ENCODE peak calls at places on chromosome 5, in seven cellular contexts. R, O, X, M, J, F and G are unnamed samples.

GRCh38 chr5:36667826-36668225 is 61.4 kb downstream of the SLC1A3 start:
- ATAC-seq in R (no peak), O (no peak), X (no peak), M (no peak), J (no peak), F (no peak), G (no peak)

GRCh38 chr5:38208782-38209378 is 49.5 kb upstream of the EGFLAM start:
- ATAC-seq in R (peak; percentile 78), O (peak; percentile 81), X (peak; percentile 64), M (no peak), J (peak; percentile 82), F (peak; percentile 65), G (no peak)

GRCh38 chr5:178058321-178059012 is 54.9 kb upstream of the N4BP3 start:
- ATAC-seq in R (no peak), O (no peak), X (peak; percentile 76), M (no peak), J (no peak), F (no peak), G (no peak)

GRCh38 chr5:181281077-181281983 is 20.4 kb upstream of the TRIM52 start:
- ATAC-seq in R (no peak), O (no peak), X (no peak), M (no peak), J (peak; percentile 76), F (no peak), G (no peak)

GRCh38 chr5:88833371-88834107 is 49.4 kb downstream of the MEF2C start:
- ATAC-seq in R (no peak), O (no peak), X (peak; percentile 83), M (peak; percentile 84), J (no peak), F (peak; percentile 71), G (peak; percentile 73)

GRCh38 chr5:177444106-177445051 is 2.2 kb upstream of the PRR7 start:
- ATAC-seq in R (no peak), O (no peak), X (no peak), M (no peak), J (no peak), F (no peak), G (no peak)

GRCh38 chr5:35484241-35484640 is 133.4 kb upstream of the SPEF2 start:
- ATAC-seq in R (no peak), O (no peak), X (peak; percentile 21), M (no peak), J (peak; percentile 77), F (peak; percentile 20), G (no peak)

GRCh38 chr5:51028394-51028793 is 354.9 kb upstream of the ISL1 start:
- ATAC-seq in R (no peak), O (no peak), X (no peak), M (no peak), J (no peak), F (no peak), G (no peak)

GRCh38 chr5:154243736-154244135 is 53.2 kb downstream of the GALNT10 start:
- ATAC-seq in R (no peak), O (no peak), X (peak; percentile 53), M (no peak), J (no peak), F (no peak), G (peak; percentile 31)

GRCh38 chr5:160315968-160316367 is 3.6 kb upstream of the CCNJL start:
- ATAC-seq in R (peak; percentile 79), O (peak; percentile 85), X (peak; percentile 56), M (no peak), J (peak; percentile 74), F (peak; percentile 88), G (no peak)

GRCh38 chr5:10726179-10726912 is 34.7 kb downstream of the DAP start:
- ATAC-seq in R (no peak), O (peak; percentile 14), X (peak; percentile 14), M (no peak), J (no peak), F (no peak), G (no peak)

GRCh38 chr5:154782326-154782725 is 27.1 kb downstream of the LARP1 start:
- ATAC-seq in R (no peak), O (no peak), X (peak; percentile 12), M (peak; percentile 67), J (peak; percentile 28), F (peak; percentile 48), G (no peak)

GRCh38 chr5:111584651-111585050 is 72.3 kb upstream of the STARD4 start:
- ATAC-seq in R (no peak), O (no peak), X (peak; percentile 65), M (peak; percentile 57), J (no peak), F (peak; percentile 50), G (no peak)

GRCh38 chr5:131999991-132000490 is 11.4 kb downstream of the ACSL6 start:
- ATAC-seq in R (no peak), O (no peak), X (no peak), M (no peak), J (no peak), F (no peak), G (no peak)

GRCh38 chr5:124889522-124889828 is 143.0 kb upstream of the ZNF608 start:
- ATAC-seq in R (no peak), O (peak; percentile 34), X (no peak), M (no peak), J (no peak), F (no peak), G (no peak)

GRCh38 chr5:172946146-172946545 is 13.1 kb upstream of the RPL26L1 start:
- ATAC-seq in R (no peak), O (no peak), X (no peak), M (no peak), J (no peak), F (no peak), G (no peak)

GRCh38 chr5:74240783-74241750 is 399.5 kb downstream of the ENC1 start:
- ATAC-seq in R (peak; percentile 42), O (no peak), X (peak; percentile 35), M (no peak), J (no peak), F (no peak), G (no peak)

GRCh38 chr5:96638566-96638965 is 23.6 kb upstream of the CAST start:
- ATAC-seq in R (no peak), O (no peak), X (no peak), M (no peak), J (no peak), F (no peak), G (no peak)

GRCh38 chr5:96668725-96669124 is 6.5 kb downstream of the CAST start:
- ATAC-seq in R (peak; percentile 38), O (no peak), X (no peak), M (peak; percentile 51), J (peak; percentile 63), F (peak; percentile 73), G (no peak)

GRCh38 chr5:171989276-171989675 is 17.2 kb downstream of the FBXW11 start:
- ATAC-seq in R (no peak), O (peak; percentile 37), X (peak; percentile 77), M (no peak), J (no peak), F (peak; percentile 61), G (no peak)

GRCh38 chr5:136985785-136986475 is 513.2 kb downstream of the SPOCK1 start:
- ATAC-seq in R (no peak), O (no peak), X (no peak), M (peak; percentile 95), J (no peak), F (no peak), G (no peak)

DNA sequence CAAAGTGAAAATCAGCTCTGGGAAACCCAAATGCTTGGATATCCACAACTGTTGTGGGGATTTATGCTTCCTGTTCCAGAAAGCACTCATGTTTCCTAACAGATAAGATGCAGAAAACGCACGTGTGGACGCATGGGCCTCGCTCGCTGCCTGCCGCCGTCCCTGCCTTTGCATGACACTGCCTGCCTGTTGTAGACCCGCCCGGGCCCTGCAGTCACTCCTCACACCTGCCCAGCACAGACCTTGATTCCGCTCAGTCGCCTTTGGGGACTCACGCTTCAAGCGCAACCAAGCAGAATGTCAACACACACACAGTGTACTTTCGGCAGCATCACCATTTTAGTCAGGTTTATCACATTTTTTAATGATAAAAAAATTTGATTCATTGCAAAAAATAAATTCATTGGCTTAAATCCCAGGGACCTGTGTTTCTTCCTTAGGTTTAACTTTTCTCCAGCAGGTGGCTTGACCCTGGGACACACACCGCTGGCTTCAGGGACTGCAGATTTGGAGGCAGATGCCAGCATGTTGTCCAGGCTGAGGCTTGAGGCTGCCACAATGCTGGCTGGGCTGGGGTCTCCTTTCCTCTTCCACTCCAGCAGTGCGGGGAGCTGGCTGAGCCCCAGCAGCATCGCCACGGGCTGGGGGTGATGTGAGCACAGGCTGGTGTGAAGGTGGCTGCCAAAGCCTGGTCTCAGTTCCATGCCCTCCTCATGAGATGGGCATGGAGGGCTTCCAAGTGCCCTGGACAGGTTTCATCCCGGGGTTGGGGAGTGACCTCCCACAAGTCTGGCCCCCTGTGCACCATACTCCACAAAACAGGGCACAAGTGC is 416.9 kb upstream of the IRX4 start:
- ATAC-seq in R (no peak), O (no peak), X (no peak), M (no peak), J (peak; percentile 62), F (no peak), G (no peak)
- TF ChIP-seq CTCF in R (no peak), O (no peak), X (no peak), M (no peak), J (no peak), F (no peak), G (no peak)

DNA sequence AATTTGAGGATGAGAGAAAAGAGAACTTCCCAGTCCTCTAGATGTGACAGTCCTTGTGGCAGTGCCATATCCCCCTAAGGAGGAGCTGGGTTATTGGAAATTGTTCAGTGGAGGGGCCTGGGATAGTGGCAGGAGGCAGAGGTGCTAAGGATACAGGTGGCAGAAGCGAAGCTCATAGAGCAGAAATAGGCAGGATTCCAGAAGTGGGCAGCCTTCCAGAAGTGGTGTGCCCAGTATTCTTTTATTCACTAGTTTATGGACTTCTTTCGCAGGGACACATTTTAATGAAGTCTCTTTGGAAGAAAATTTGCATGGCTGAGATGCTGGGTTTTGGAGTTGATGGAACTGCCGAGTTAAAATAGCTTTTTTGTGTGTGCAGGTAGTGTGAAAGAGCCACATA is 6.8 kb downstream of the PIK3R1 start:
- ATAC-seq in R (no peak), O (no peak), X (no peak), M (no peak), J (no peak), F (no peak), G (no peak)
- H3K27ac ChIP-seq in R (no peak overlapping the region), O (no peak overlapping the region), X (no peak overlapping the region), M (peak overlapping the region; percentile 42), J (no peak overlapping the region), F (no peak overlapping the region), G (no peak overlapping the region)

GRCh38 chr5:140855772-140856674 is at the start of gene PCDHA10:
- ATAC-seq in R (no peak), O (no peak), X (no peak), M (no peak), J (no peak), F (no peak), G (no peak)
- TF ChIP-seq CTCF in R (peak; percentile 52), O (peak; percentile 22), X (no peak), M (no peak), J (peak; percentile 55), F (no peak), G (no peak)

GRCh38 chr5:82358454-82358853 is 80.3 kb upstream of the RPS23 start:
- ATAC-seq in R (no peak), O (no peak), X (peak; percentile 5), M (no peak), J (no peak), F (no peak), G (no peak)

GRCh38 chr5:82355496-82355895 is 77.3 kb upstream of the RPS23 start:
- ATAC-seq in R (no peak), O (no peak), X (no peak), M (no peak), J (no peak), F (no peak), G (no peak)

GRCh38 chr5:82355053-82355452 is 76.9 kb upstream of the RPS23 start:
- ATAC-seq in R (no peak), O (no peak), X (no peak), M (no peak), J (no peak), F (no peak), G (no peak)

GRCh38 chr5:82355921-82356454 is 77.8 kb upstream of the RPS23 start:
- ATAC-seq in R (no peak), O (no peak), X (no peak), M (no peak), J (no peak), F (no peak), G (peak; percentile 26)

GRCh38 chr5:82356808-82357671 is 78.9 kb upstream of the RPS23 start:
- ATAC-seq in R (peak; percentile 85), O (peak; percentile 60), X (peak; percentile 91), M (peak; percentile 97), J (peak; percentile 93), F (peak; percentile 90), G (peak; percentile 92)
- H3K27ac ChIP-seq in R (peak overlapping the region; percentile 65), O (no peak overlapping the region), X (peak overlapping the region; percentile 70), M (peak overlapping the region; percentile 80), J (peak overlapping the region; percentile 60), F (no peak overlapping the region), G (peak overlapping the region; percentile 64)